ENCODE peak calls at places on chromosomes 3 and 15, in four cellular contexts. A, B, F and L are unnamed samples.

GRCh38 chr3:124504332-124505059 is 225.8 kb upstream of the UMPS start:
- DNase-seq in A (peak; percentile 64), B (no peak), F (no peak), L (no peak)

GRCh38 chr15:49492151-49492550 is 69.1 kb downstream of the FGF7 start:
- DNase-seq in A (no peak), B (no peak), F (no peak), L (no peak)

GRCh38 chr3:44883213-44883955 is 9.0 kb downstream of the TGM4 start:
- DNase-seq in A (no peak), B (no peak), F (no peak), L (no peak)

GRCh38 chr3:197335428-197336132 is 37.2 kb upstream of the DLG1 start:
- DNase-seq in A (no peak), B (peak; percentile 30), F (no peak), L (no peak)

GRCh38 chr3:126267169-126267975 is 87.0 kb upstream of the ALDH1L1 start:
- DNase-seq in A (peak; percentile 91), B (peak; percentile 88), F (no peak), L (peak; percentile 82)

GRCh38 chr3:127679534-127680145 is 6.9 kb downstream of the ABTB1 start:
- DNase-seq in A (no peak), B (no peak), F (no peak), L (peak; percentile 73)

GRCh38 chr15:76012021-76012551 is at the start of gene NRG4:
- DNase-seq in A (no peak), B (no peak), F (no peak), L (no peak)

GRCh38 chr3:69865920-69866679 is 126.8 kb downstream of the MITF start:
- DNase-seq in A (no peak), B (peak; percentile 2), F (no peak), L (no peak)

GRCh38 chr3:16177962-16178627 is 3.6 kb downstream of the GALNT15 start:
- DNase-seq in A (peak; percentile 35), B (peak; percentile 90), F (no peak), L (peak; percentile 88)

GRCh38 chr15:80977627-80978036 is 12.0 kb downstream of the MESD start:
- DNase-seq in A (no peak), B (peak; percentile 70), F (peak; percentile 38), L (no peak)

GRCh38 chr3:138180375-138181029 is 5.8 kb upstream of the DBR1 start:
- DNase-seq in A (no peak), B (no peak), F (peak; percentile 35), L (no peak)

GRCh38 chr3:25820372-25820771 is 30.5 kb downstream of the OXSM start:
- DNase-seq in A (peak; percentile 80), B (no peak), F (no peak), L (no peak)

GRCh38 chr3:48042071-48042760 is 26.0 kb upstream of the MAP4 start:
- DNase-seq in A (no peak), B (no peak), F (no peak), L (no peak)

GRCh38 chr3:122977645-122978466 is 49.7 kb downstream of the SEMA5B start:
- DNase-seq in A (no peak), B (peak; percentile 64), F (peak; percentile 14), L (peak; percentile 85)

GRCh38 chr15:69474846-69475455 is 22.3 kb downstream of the RPLP1 start:
- DNase-seq in A (no peak), B (no peak), F (no peak), L (no peak)

GRCh38 chr15:68511073-68511991 is 67.5 kb upstream of the CORO2B start:
- DNase-seq in A (peak; percentile 90), B (no peak), F (no peak), L (no peak)

GRCh38 chr3:25473246-25473645 is 45.2 kb downstream of the RARB start:
- DNase-seq in A (no peak), B (no peak), F (no peak), L (no peak)

GRCh38 chr3:39917060-39917773 is 107.8 kb downstream of the MYRIP start:
- DNase-seq in A (no peak), B (no peak), F (no peak), L (no peak)

GRCh38 chr3:184333190-184333589 is 4.2 kb upstream of the FAM131A start:
- DNase-seq in A (no peak), B (no peak), F (no peak), L (no peak)

GRCh38 chr3:9399746-9400145 is 2.3 kb downstream of the SETD5 start:
- DNase-seq in A (peak; percentile 72), B (peak; percentile 60), F (peak; percentile 59), L (peak; percentile 86)

GRCh38 chr15:26614734-26615133 is 158.1 kb downstream of the GABRB3 start:
- DNase-seq in A (no peak), B (no peak), F (no peak), L (no peak)

GRCh38 chr3:14204605-14205284 is 26.1 kb downstream of the LSM3 start:
- DNase-seq in A (no peak), B (no peak), F (no peak), L (no peak)

GRCh38 chr3:8624612-8625011 is 20.0 kb downstream of the SSUH2 start:
- DNase-seq in A (no peak), B (no peak), F (no peak), L (peak; percentile 65)

GRCh38 chr3:145088917-145089316 is 1072.1 kb downstream of the PLOD2 start:
- DNase-seq in A (no peak), B (no peak), F (no peak), L (no peak)

GRCh38 chr3:166111562-166111961 is 274.3 kb upstream of the BCHE start:
- DNase-seq in A (no peak), B (no peak), F (no peak), L (no peak)

GRCh38 chr3:48411606-48412374 is 18.1 kb downstream of the PLXNB1 start:
- DNase-seq in A (no peak), B (no peak), F (no peak), L (peak; percentile 59)

GRCh38 chr3:188400494-188401243 is 246.7 kb downstream of the LPP start:
- DNase-seq in A (no peak), B (no peak), F (no peak), L (no peak)

GRCh38 chr15:83268147-83268546 is 16.3 kb downstream of the BNC1 start:
- DNase-seq in A (no peak), B (no peak), F (no peak), L (no peak)

GRCh38 chr3:175163686-175164085 is 304.6 kb downstream of the NAALADL2 start:
- DNase-seq in A (no peak), B (no peak), F (peak; percentile 94), L (no peak)

GRCh38 chr3:45781841-45782240 is 14.5 kb downstream of the SLC6A20 start:
- DNase-seq in A (no peak), B (no peak), F (no peak), L (no peak)

GRCh38 chr3:16146015-16146730 is 28.3 kb upstream of the GALNT15 start:
- DNase-seq in A (no peak), B (no peak), F (no peak), L (no peak)

GRCh38 chr15:66720206-66721010 is 18.4 kb downstream of the SMAD6 start:
- DNase-seq in A (no peak), B (no peak), F (no peak), L (no peak)

GRCh38 chr3:2540115-2540514 is 441.4 kb downstream of the CNTN4 start:
- DNase-seq in A (no peak), B (no peak), F (no peak), L (no peak)

GRCh38 chr3:4719011-4719649 is 226.0 kb downstream of the ITPR1 start:
- DNase-seq in A (no peak), B (no peak), F (peak; percentile 3), L (no peak)

GRCh38 chr3:33581666-33582065 is 136.4 kb downstream of the CLASP2 start:
- DNase-seq in A (no peak), B (no peak), F (no peak), L (no peak)